ENCODE peak calls at places on chromosome 18, in four cellular contexts. B is GM20000, Z is lower lobe of right lung, J is WTC11. W is an unnamed sample.

GRCh38 chr18:7415081-7415894 is 151.8 kb upstream of the PTPRM start:
- DNase-seq in Z (no peak), B (no peak), J (no peak), W (no peak)

GRCh38 chr18:54269924-54270844 is 867 bp downstream of the POLI start:
- DNase-seq in B (peak; percentile 34), J (peak; percentile 57), Z (no peak), W (no peak)

GRCh38 chr18:68817584-68817983 is 19.7 kb downstream of the CCDC102B start:
- DNase-seq in B (no peak), Z (no peak), J (no peak), W (no peak)

GRCh38 chr18:58520964-58521363 is 107.9 kb downstream of the ALPK2 start:
- DNase-seq in J (no peak), B (no peak), Z (no peak), W (no peak)

GRCh38 chr18:11995445-11996189 is 14.3 kb downstream of the IMPA2 start:
- DNase-seq in B (peak; percentile 84), Z (peak; percentile 87), J (peak; percentile 73), W (peak; percentile 81)

GRCh38 chr18:29892960-29893558 is 1149.5 kb downstream of the DSC3 start:
- DNase-seq in Z (no peak), J (no peak), B (no peak), W (no peak)

GRCh38 chr18:44729631-44730101 is 49.0 kb downstream of the SETBP1 start:
- DNase-seq in J (no peak), B (no peak), Z (no peak), W (no peak)

GRCh38 chr18:45004531-45004930 is 323.8 kb downstream of the SETBP1 start:
- DNase-seq in J (no peak), B (no peak), Z (no peak), W (no peak)

GRCh38 chr18:79394438-79395307 is 1.1 kb upstream of the NFATC1 start:
- DNase-seq in J (peak; percentile 53), B (peak; percentile 78), Z (no peak), W (peak; percentile 56)

GRCh38 chr18:62914868-62915267 is 199.5 kb downstream of the PHLPP1 start:
- DNase-seq in B (no peak), Z (no peak), J (no peak), W (no peak)

GRCh38 chr18:36580266-36580665 is 248.5 kb downstream of the TPGS2 start:
- DNase-seq in Z (no peak), J (no peak), B (no peak), W (no peak)

GRCh38 chr18:55588876-55589595 is 1.0 kb upstream of the TCF4 start:
- DNase-seq in B (no peak), J (no peak), Z (no peak), W (no peak)

GRCh38 chr18:3597159-3597977 is 147.4 kb downstream of the TGIF1 start:
- DNase-seq in B (no peak), J (no peak), Z (no peak), W (no peak)